ENCODE peak calls at places on chromosomes 3 and 15, in four cellular contexts. I, P, Z and G are unnamed samples.

GRCh38 chr3:132543016-132543739 is 53.9 kb upstream of the ACKR4 start:
- DNase-seq in I (no peak), P (no peak), Z (no peak), G (no peak)

GRCh38 chr3:32371466-32372212 is 20.0 kb upstream of the CMTM7 start:
- DNase-seq in I (no peak), P (no peak), Z (no peak), G (no peak)

GRCh38 chr3:119323401-119324107 is 29.4 kb downstream of the ARHGAP31 start:
- DNase-seq in I (no peak), P (no peak), Z (no peak), G (no peak)

GRCh38 chr15:31499236-31499952 is 172.8 kb downstream of the KLF13 start:
- DNase-seq in I (no peak), P (no peak), Z (no peak), G (no peak)

GRCh38 chr3:195077611-195078540 is 193.1 kb downstream of the XXYLT1 start:
- DNase-seq in I (no peak), P (no peak), Z (no peak), G (no peak)

GRCh38 chr3:59480486-59480995 is 430.7 kb upstream of the CFAP20DC start:
- DNase-seq in I (no peak), P (no peak), Z (no peak), G (no peak)

GRCh38 chr15:98927990-98928389 is 79.6 kb downstream of the PGPEP1L start:
- DNase-seq in I (no peak), P (no peak), Z (no peak), G (no peak)

GRCh38 chr15:90665288-90666134 is 51.6 kb upstream of the BLM start:
- DNase-seq in I (peak; percentile 48), P (peak; percentile 94), Z (peak; percentile 68), G (peak; percentile 73)

GRCh38 chr3:37559461-37559860 is 302.2 kb upstream of the CTDSPL start:
- DNase-seq in I (no peak), P (no peak), Z (no peak), G (peak; percentile 58)

GRCh38 chr3:115359507-115359906 is 212.4 kb upstream of the ZBTB20 start:
- DNase-seq in I (no peak), P (no peak), Z (no peak), G (no peak)

GRCh38 chr15:78259232-78259631 is 5.1 kb upstream of the DNAJA4 start:
- DNase-seq in I (no peak), P (no peak), Z (no peak), G (no peak)

GRCh38 chr15:67097893-67098740 is 32.7 kb downstream of the SMAD3 start:
- DNase-seq in I (peak; percentile 71), P (no peak), Z (peak; percentile 27), G (no peak)

GRCh38 chr3:59251899-59252298 is 202.1 kb upstream of the CFAP20DC start:
- DNase-seq in I (no peak), P (no peak), Z (no peak), G (no peak)

GRCh38 chr3:30741870-30742269 is 135.5 kb downstream of the TGFBR2 start:
- DNase-seq in I (no peak), P (no peak), Z (no peak), G (no peak)

GRCh38 chr15:83178869-83179325 is 28.7 kb downstream of the HDGFL3 start:
- DNase-seq in I (no peak), P (no peak), Z (no peak), G (no peak)

DNA sequence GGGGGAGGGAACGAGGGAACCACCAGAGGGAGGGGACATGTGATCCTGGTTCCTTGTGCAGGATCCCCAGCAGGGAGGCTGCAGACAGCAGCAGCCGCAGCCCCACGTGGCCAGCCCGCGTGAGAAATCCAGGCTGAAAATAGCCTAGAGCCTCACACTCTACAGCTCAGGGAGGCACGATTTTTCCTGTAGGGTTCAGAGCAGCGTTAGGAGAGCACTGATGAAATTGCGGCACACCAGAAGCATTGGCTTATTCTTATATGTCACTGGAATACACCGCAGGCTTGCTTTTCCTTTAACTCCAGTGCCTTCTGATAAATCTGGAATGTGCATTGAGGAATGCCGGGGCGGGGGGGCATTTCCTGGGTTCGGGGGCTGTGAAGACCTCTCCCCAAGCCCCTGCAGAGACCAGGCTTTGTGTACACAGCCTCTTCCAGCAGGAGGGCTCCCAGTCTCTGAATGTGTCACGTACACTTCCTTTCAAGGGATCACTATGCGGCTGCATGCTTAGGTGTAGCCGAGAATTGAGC is 193.0 kb downstream of the ATP10A start:
- DNase-seq in I (no peak), P (no peak), Z (peak; percentile 81), G (peak; percentile 74)
- TF ChIP-seq POLR2A in I (no peak), P (no peak), Z (no peak), G (no peak)

GRCh38 chr3:8501388-8502131 is at the start of gene LMCD1:
- DNase-seq in I (peak; percentile 96), P (peak; percentile 98), Z (peak; percentile 97), G (peak; percentile 97)

GRCh38 chr3:8505621-8506020 is 4.0 kb downstream of the LMCD1 start:
- DNase-seq in I (peak; percentile 68), P (no peak), Z (no peak), G (no peak)

GRCh38 chr3:8503871-8504610 is 2.4 kb downstream of the LMCD1 start:
- DNase-seq in I (no peak), P (no peak), Z (no peak), G (no peak)

GRCh38 chr3:8504611-8504973 is 3.0 kb downstream of the LMCD1 start:
- DNase-seq in I (no peak), P (no peak), Z (no peak), G (no peak)

DNA sequence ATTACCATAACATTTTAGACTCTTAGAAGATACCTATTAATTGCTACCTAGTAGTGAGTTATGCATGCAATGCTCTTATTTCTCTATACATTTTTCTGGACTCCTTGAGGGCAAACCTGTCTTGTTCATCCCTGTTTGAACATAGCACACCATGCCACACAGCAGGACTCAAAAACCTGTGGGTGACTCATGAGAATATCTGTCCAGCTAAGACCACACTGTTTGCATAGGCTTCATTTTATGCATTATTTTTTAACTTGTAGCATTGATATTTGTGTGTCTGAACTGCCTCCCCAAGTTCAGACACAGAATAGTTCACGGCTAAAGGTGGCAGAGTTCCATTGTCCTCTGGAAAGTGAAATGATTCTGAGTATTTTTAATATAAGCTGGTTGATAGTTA is 1.8 kb downstream of the LMCD1 start:
- DNase-seq in I (no peak), P (no peak), Z (no peak), G (no peak)
- H3K4me3 ChIP-seq in I (peak overlapping the region; percentile 5), P (no peak overlapping the region), Z (peak overlapping the region; percentile 53), G (no peak overlapping the region)

GRCh38 chr3:16508242-16508575 is 5.3 kb downstream of the RFTN1 start:
- DNase-seq in I (no peak), P (no peak), Z (no peak), G (no peak)

GRCh38 chr3:16507540-16508241 is 5.8 kb downstream of the RFTN1 start:
- DNase-seq in I (no peak), P (no peak), Z (no peak), G (no peak)

GRCh38 chr3:16506884-16507409 is 6.6 kb downstream of the RFTN1 start:
- DNase-seq in I (no peak), P (no peak), Z (no peak), G (no peak)

GRCh38 chr3:16509721-16510619 is 3.5 kb downstream of the RFTN1 start:
- DNase-seq in I (no peak), P (no peak), Z (no peak), G (no peak)

DNA sequence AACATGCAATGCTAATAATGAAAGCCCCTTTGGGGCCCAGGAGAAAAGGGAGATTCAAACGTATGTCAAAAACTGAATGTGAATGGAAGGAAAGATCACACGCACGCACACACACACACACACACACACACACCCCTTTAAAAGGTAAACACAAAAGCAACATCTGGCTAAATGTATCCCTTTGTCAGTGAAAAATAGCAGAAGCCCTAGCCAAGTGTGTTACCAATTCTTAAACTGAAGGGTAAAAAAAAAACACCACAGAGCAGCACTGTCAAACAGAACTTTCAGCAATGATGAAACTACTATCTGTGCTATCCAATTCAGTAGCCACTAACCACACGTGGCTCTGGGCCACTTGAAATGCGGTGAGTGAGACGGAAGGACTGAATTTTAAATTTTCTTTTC is 4.9 kb downstream of the RFTN1 start:
- DNase-seq in I (no peak), P (no peak), Z (no peak), G (no peak)
- TF ChIP-seq POLR2A in I (no peak), P (no peak), Z (no peak), G (no peak)

GRCh38 chr15:40162552-40162951 is 1.7 kb downstream of the BUB1B start:
- DNase-seq in I (no peak), P (no peak), Z (no peak), G (no peak)

GRCh38 chr15:40160689-40161688 is at the start of gene BUB1B:
- DNase-seq in I (peak; percentile 92), P (peak; percentile 98), Z (peak; percentile 93), G (peak; percentile 95)

GRCh38 chr15:40161693-40162401 is 978 bp downstream of the BUB1B start:
- DNase-seq in I (no peak), P (no peak), Z (no peak), G (no peak)

GRCh38 chr15:40160021-40160420 is 848 bp upstream of the BUB1B start:
- DNase-seq in I (no peak), P (no peak), Z (no peak), G (no peak)

DNA sequence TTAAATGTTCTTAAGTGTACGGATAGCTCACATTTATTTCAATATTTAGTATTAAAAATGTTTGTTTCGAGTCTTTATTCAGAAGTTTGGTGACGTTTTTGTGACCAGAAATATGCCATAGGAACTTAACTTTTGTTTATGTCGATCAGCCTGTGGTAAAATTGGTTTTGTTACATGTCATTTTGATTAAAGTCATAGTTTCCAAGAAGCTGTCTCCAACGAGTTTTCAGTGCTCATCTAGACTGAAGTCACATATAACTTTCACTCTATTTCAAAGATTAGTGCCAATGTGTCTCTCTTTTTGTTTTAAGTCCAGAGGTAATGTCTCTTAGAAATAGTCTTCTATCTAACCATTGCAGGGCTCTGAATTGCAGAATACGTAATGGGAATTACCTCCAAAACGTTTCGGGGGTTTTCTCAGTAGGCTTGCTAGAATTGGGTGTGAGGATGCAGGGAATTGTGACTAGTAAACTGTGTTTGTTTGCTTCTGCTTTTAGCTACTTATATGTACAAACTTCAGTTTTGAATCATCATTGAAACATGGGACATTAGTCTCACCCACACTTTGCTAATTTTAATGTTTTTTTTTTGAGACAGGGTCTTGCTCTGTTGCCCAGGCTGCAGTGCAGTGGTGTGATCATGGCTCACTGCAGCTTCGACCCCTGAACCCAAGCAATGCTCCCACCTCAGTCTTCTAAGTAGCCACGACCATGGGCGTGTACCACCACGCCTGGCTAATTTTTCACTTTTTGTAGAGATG is 3.0 kb downstream of the BUB1B start:
- DNase-seq in I (no peak), P (no peak), Z (no peak), G (no peak)
- H3K4me3 ChIP-seq in I (no peak overlapping the region), P (no peak overlapping the region), Z (no peak overlapping the region), G (no peak overlapping the region)

DNA sequence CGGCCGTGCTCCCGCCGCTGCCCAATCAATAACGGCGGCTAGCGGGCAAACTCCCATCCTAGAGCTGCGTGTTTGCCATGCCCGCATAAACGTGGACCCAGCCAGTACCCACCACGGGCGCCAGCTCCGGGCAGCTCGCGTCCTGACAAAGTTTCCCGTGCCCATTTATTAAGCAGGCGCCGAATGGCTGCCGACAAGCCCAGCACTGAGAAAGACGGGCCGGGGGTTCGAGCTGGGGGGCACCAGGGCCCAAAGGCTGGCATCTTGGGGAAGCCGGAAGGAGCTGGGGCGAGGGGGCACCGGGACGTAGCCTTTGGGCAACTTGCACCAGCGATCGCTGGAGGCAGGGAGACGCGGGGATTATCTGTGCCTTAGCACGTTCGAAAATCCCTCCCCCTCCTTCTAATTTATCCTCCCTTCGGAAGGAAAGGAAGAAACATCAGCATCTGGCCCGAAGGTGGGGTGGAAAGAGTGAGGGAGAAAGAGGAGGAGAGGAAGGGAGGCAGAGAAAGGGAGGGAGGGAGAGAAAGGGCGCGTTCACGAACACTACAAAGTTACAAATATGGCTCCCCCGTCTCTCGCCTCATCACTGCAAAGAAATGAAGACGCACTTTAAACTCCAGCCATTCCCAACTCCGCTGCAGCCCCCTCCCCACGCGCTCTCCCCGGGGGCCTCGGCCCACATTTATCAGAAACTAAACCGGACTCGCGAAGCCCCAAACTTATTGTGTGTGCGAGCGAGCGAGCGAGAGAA is 1.1 kb downstream of the ANP32A start:
- DNase-seq in I (peak; percentile 37), P (peak; percentile 92), Z (peak; percentile 51), G (peak; percentile 58)
- TF ChIP-seq POLR2A in I (no peak), P (no peak), Z (no peak), G (peak; percentile 49)